ENCODE peak calls at places on chromosome 13, in ten cellular contexts. L is naive B cell; J is cardiac muscle cell; Q is AG09319; I is colonic mucosa; R is K562; A is stimulated activated CD4-positive, alpha-beta T cell treated with anti-CD3 and anti-CD28 coated beads, Interleukin-12 subunit alpha, Interleukin-12 subunit beta, amount 100 ng/mL, for 24 hours; H is transverse colon; C is NB4; D is heart left ventricle. Y is an unnamed sample.
A peak's percentile ranks its signal among the peaks of the same experiment; 100 is the strongest.

GRCh38 chr13:94548382-94549240 is 47.3 kb downstream of the TGDS start:
- DNase-seq in L (no peak), J (peak; percentile 61), Q (no peak), I (peak; percentile 62), R (peak; percentile 12), A (peak; percentile 30), H (peak; percentile 59), C (no peak), D (peak; percentile 58), Y (no peak)

GRCh38 chr13:21868823-21869222 is 197.9 kb downstream of the FGF9 start:
- DNase-seq in L (no peak), J (no peak), Q (no peak), I (no peak), R (no peak), A (no peak), H (no peak), C (no peak), D (no peak), Y (no peak)

GRCh38 chr13:108365255-108365654 is 95.7 kb downstream of the TNFSF13B start:
- DNase-seq in L (no peak), J (no peak), Q (no peak), I (no peak), R (no peak), A (no peak), H (no peak), C (no peak), D (no peak), Y (no peak)

GRCh38 chr13:113926951-113927660 is 46.8 kb downstream of the C13orf46 start:
- DNase-seq in L (no peak), J (no peak), Q (no peak), I (no peak), R (no peak), A (no peak), H (no peak), C (no peak), D (peak; percentile 66), Y (no peak)

GRCh38 chr13:66661336-66661735 is 568.8 kb downstream of the PCDH9 start:
- DNase-seq in L (no peak), J (no peak), Q (no peak), I (no peak), R (no peak), A (no peak), H (no peak), C (no peak), D (no peak), Y (no peak)

GRCh38 chr13:30466358-30466714 is 600 bp upstream of the HMGB1 start:
- DNase-seq in L (no peak), J (peak; percentile 13), Q (no peak), I (no peak), R (no peak), A (no peak), H (no peak), C (no peak), D (no peak), Y (no peak)

GRCh38 chr13:99984463-99985242 is 3.1 kb downstream of the ZIC2 start:
- DNase-seq in L (no peak), J (no peak), Q (no peak), I (no peak), R (no peak), A (no peak), H (no peak), C (peak; percentile 88), D (no peak), Y (no peak)

GRCh38 chr13:28320209-28320608 is 174.7 kb downstream of the FLT1 start:
- DNase-seq in L (no peak), J (no peak), Q (no peak), I (no peak), R (no peak), A (no peak), H (no peak), C (no peak), D (no peak), Y (no peak)

GRCh38 chr13:29693297-29693945 is 97.9 kb upstream of the SLC7A1 start:
- DNase-seq in L (no peak), J (no peak), Q (no peak), I (peak; percentile 77), R (no peak), A (no peak), H (peak; percentile 75), C (no peak), D (no peak), Y (peak; percentile 5)

GRCh38 chr13:27170521-27171243 is 929 bp downstream of the USP12 start:
- DNase-seq in L (no peak), J (peak; percentile 79), Q (no peak), I (peak; percentile 50), R (peak; percentile 51), A (peak; percentile 30), H (peak; percentile 49), C (peak; percentile 69), D (peak; percentile 50), Y (peak; percentile 57)

GRCh38 chr13:54627973-54628372 is 1599.4 kb downstream of the OLFM4 start:
- DNase-seq in L (no peak), J (no peak), Q (no peak), I (no peak), R (no peak), A (no peak), H (no peak), C (no peak), D (no peak), Y (no peak)

GRCh38 chr13:30873519-30873918 is 32.6 kb upstream of the MEDAG start:
- DNase-seq in L (no peak), J (no peak), Q (no peak), I (no peak), R (no peak), A (no peak), H (no peak), C (no peak), D (no peak), Y (no peak)

GRCh38 chr13:98665638-98665995 is 86.9 kb downstream of the SLC15A1 start:
- DNase-seq in L (no peak), J (no peak), Q (no peak), I (no peak), R (no peak), A (no peak), H (no peak), C (no peak), D (no peak), Y (no peak)

GRCh38 chr13:56932104-56932503 is 208.6 kb upstream of the PRR20A start:
- DNase-seq in L (no peak), J (no peak), Q (no peak), I (no peak), R (no peak), A (no peak), H (no peak), C (no peak), D (no peak), Y (no peak)

GRCh38 chr13:62525652-62526051 is 1110.0 kb upstream of the PCDH20 start:
- DNase-seq in L (no peak), J (no peak), Q (no peak), I (no peak), R (no peak), A (no peak), H (no peak), C (no peak), D (no peak), Y (no peak)

GRCh38 chr13:73173160-73173905 is 114.5 kb downstream of the KLF5 start:
- DNase-seq in L (no peak), J (no peak), Q (no peak), I (no peak), R (no peak), A (no peak), H (no peak), C (no peak), D (no peak), Y (peak; percentile 92)

Y was measured in trophoblast cell.